ENCODE peak calls at places on chromosomes 11 and 22, in four cellular contexts. One of them, this sample, is unnamed.

GRCh38 chr22:32776800-32777199 is 24.7 kb upstream of the TIMP3 start:
- DNase-seq in A549: no peak
- DNase-seq in K562: no peak
- DNase-seq in HepG2: no peak
- DNase-seq in this sample: no peak

GRCh38 chr11:63683133-63683991 is 2.1 kb downstream of the RTN3 start:
- DNase-seq in A549: no peak
- DNase-seq in K562: peak
- DNase-seq in HepG2: no peak
- DNase-seq in this sample: no peak

GRCh38 chr22:43216738-43217137 is 29.8 kb upstream of the TTLL12 start:
- DNase-seq in A549: no peak
- DNase-seq in K562: no peak
- DNase-seq in HepG2: no peak
- DNase-seq in this sample: no peak

GRCh38 chr22:39574779-39575551 is 4.4 kb downstream of the CACNA1I start:
- DNase-seq in A549: peak
- DNase-seq in K562: peak
- DNase-seq in HepG2: peak
- DNase-seq in this sample: no peak

GRCh38 chr11:105923814-105924213 is 98.2 kb downstream of the MSANTD4 start:
- DNase-seq in A549: no peak
- DNase-seq in K562: no peak
- DNase-seq in HepG2: no peak
- DNase-seq in this sample: no peak

GRCh38 chr22:37303821-37304274 is 21.5 kb downstream of the CYTH4 start:
- DNase-seq in A549: peak
- DNase-seq in K562: peak
- DNase-seq in HepG2: peak
- DNase-seq in this sample: no peak

GRCh38 chr11:121236115-121237001 is 56.2 kb upstream of the SC5D start:
- DNase-seq in A549: no peak
- DNase-seq in K562: no peak
- DNase-seq in HepG2: no peak
- DNase-seq in this sample: no peak

GRCh38 chr11:32033491-32033890 is 57.4 kb upstream of the RCN1 start:
- DNase-seq in A549: no peak
- DNase-seq in K562: no peak
- DNase-seq in HepG2: no peak
- DNase-seq in this sample: no peak

GRCh38 chr11:33685061-33685460 is 15.6 kb downstream of the C11orf91 start:
- DNase-seq in A549: no peak
- DNase-seq in K562: no peak
- DNase-seq in HepG2: no peak
- DNase-seq in this sample: no peak

GRCh38 chr22:29136715-29137700 is 64.2 kb downstream of the KREMEN1 start:
- DNase-seq in A549: no peak
- DNase-seq in K562: no peak
- DNase-seq in HepG2: no peak
- DNase-seq in this sample: no peak

GRCh38 chr11:66327171-66328035 is 8.8 kb downstream of the RIN1 start:
- DNase-seq in A549: no peak
- DNase-seq in K562: no peak
- DNase-seq in HepG2: no peak
- DNase-seq in this sample: no peak

GRCh38 chr11:37264060-37264459 is 666.0 kb upstream of the RAG2 start:
- DNase-seq in A549: no peak
- DNase-seq in K562: no peak
- DNase-seq in HepG2: no peak
- DNase-seq in this sample: no peak

GRCh38 chr11:37259734-37260133 is 661.7 kb upstream of the RAG2 start:
- DNase-seq in A549: no peak
- DNase-seq in K562: no peak
- DNase-seq in HepG2: no peak
- DNase-seq in this sample: no peak

GRCh38 chr11:37264783-37265182 is 666.7 kb upstream of the RAG2 start:
- DNase-seq in A549: no peak
- DNase-seq in K562: no peak
- DNase-seq in HepG2: no peak
- DNase-seq in this sample: no peak
- TF ChIP-seq HMGXB4 in A549: no peak
- TF ChIP-seq HMGXB4 in K562: no peak
- TF ChIP-seq HMGXB4 in HepG2: no peak
- TF ChIP-seq HMGXB4 in this sample: no peak

DNA sequence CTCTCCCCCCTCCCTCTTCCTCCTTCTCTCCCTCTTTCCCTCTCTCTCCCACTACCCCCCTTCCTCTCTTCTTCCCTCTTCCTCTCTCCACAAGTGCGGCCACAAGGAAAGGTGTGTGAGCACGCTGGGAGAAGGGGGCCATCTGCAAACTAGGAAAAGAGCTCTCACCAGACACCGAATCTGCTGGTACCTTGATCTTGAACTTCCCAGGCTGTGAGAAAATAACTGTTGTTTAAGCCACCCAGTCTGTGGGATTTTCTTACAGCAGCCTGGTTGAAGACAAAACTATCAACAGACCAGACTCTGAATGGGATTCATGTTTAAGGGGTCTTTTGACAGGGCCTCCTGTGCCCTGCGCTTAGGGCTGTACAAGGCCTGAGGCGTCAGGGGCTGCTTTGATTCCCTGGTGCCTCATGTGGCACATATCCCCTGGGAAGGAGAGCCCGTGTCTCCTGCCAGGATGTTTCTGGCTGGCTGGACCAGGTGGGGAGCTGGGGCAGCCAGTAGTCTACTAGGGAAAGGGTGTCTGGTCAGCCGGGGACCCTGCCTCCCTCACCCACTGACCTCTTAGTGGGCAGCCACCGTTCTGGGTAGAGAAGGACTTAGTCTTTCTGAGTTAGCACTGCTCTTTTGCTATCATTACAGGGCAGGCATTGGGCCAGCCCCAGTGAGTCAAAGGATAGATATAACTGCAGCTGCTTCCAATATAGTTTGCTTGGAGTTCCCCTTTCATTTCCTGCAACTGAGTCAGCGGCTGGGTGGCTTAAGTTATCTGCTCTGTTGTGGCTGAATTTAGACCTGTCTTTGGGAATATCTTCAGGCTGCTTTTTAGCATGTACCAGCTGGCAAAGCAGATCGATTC is 6.2 kb downstream of the PANX1 start:
- DNase-seq in A549: no peak
- DNase-seq in K562: peak
- DNase-seq in HepG2: no peak
- DNase-seq in this sample: no peak
- TF ChIP-seq JUN in A549: no peak
- TF ChIP-seq JUN in K562: peak
- TF ChIP-seq JUN in HepG2: no peak
- TF ChIP-seq JUN in this sample: no peak

GRCh38 chr11:128900468-128900867 is 9.3 kb downstream of the KCNJ5 start:
- DNase-seq in A549: no peak
- DNase-seq in K562: no peak
- DNase-seq in HepG2: no peak
- DNase-seq in this sample: no peak
- TF ChIP-seq HMGXB4 in A549: no peak
- TF ChIP-seq HMGXB4 in K562: no peak
- TF ChIP-seq HMGXB4 in HepG2: no peak
- TF ChIP-seq HMGXB4 in this sample: no peak

DNA sequence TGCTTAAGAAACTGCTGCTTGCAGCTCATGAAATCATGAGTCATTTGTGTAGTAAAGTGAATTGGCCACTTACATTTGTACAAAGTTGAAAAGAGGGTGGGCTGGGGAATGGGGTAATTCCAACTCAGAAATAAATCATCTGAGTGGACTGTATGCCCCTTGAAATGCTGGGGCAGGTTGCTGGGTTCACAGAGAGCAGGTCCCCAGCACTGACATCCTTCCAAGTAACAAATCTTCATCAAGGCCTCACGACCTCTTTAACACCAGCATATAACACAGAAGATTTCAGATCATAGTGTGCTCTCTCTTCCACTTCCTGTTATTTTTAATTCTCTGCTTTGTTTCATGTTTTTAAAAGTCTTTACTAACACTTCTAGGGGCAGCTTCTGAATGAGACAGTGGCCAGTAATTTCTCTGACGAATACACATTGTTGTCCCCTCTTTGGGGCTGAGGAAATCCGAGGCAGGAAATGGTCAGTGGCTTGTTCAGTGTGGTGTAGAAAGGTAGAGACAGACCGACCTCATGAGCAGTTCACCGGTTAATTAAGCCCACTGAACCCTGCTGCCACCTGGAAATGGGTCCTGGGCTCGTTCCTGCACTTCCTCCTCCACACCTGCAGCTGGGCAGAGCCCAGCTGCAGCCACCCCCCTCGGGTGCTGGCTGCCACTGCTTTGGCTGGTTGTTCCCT is 127.8 kb downstream of the MAML2 start:
- DNase-seq in A549: no peak
- DNase-seq in K562: peak
- DNase-seq in HepG2: no peak
- DNase-seq in this sample: no peak
- TF ChIP-seq JUN in A549: no peak
- TF ChIP-seq JUN in K562: no peak
- TF ChIP-seq JUN in HepG2: no peak
- TF ChIP-seq JUN in this sample: no peak

DNA sequence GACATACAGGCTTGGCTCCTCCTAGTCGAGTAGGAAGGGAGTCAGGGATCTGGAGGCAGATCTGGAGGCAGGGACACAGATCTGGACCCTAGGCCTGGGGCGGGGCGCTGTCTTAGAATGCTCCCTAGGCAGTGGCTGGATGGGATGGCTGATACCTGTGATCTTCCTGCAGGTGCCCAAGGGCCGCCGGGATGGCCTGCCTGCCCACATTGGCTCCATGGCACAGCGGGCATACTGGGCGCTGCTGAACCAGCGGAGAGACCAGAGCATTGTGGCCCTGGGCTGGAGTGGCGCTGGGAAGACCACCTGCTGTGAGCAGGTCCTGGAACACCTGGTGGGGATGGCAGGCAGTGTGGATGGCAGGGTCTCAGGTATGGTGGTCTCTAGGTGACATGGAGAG is 35.4 kb downstream of the MYO18B start:
- DNase-seq in A549: no peak
- DNase-seq in K562: no peak
- DNase-seq in HepG2: no peak
- DNase-seq in this sample: no peak
- TF ChIP-seq HMGXB4 in A549: no peak
- TF ChIP-seq HMGXB4 in K562: no peak
- TF ChIP-seq HMGXB4 in HepG2: no peak
- TF ChIP-seq HMGXB4 in this sample: no peak

DNA sequence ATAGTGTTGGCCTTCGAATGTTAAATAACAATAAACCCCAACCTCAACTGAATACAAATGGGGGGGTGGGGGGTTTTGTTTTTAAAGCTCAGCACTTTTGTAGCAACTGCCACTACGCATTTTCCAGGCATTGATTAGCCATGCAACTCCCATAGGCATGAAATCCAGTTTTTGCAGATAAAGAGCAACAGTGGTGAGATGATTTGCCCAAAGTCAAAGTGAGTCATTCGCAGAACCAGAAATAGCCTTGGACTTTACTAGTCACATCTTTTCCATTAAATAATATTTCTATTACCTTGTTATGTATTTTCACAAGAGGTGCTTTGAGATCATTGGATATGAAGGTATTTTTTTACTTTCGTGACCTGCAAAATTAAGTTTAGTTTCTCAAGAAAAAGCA is 1.7 kb upstream of the PHF21A start:
- DNase-seq in A549: no peak
- DNase-seq in K562: peak
- DNase-seq in HepG2: peak
- DNase-seq in this sample: no peak
- TF ChIP-seq JUN in A549: no peak
- TF ChIP-seq JUN in K562: peak
- TF ChIP-seq JUN in HepG2: no peak
- TF ChIP-seq JUN in this sample: no peak

DNA sequence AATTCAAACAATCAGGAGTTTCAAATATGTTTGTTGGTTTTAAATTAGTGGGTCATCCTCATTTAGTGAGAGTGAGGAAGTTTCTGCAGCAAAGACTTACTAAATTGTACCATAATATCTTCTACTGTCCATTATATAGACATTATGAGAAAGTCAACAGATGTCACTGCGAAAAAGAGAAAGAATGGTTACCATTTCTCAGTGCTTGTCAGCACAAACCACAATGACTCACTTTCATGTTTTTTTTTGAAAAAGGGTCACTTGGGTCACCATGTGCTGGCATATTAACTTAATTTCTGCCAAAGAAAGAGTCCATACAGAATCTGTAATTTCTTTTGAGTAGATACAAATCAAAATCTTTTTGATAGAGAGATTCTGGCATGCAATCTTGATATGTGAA is 924.6 kb upstream of the FAT3 start:
- DNase-seq in A549: no peak
- DNase-seq in K562: no peak
- DNase-seq in HepG2: no peak
- DNase-seq in this sample: no peak
- TF ChIP-seq HMGXB4 in A549: no peak
- TF ChIP-seq HMGXB4 in K562: no peak
- TF ChIP-seq HMGXB4 in HepG2: no peak
- TF ChIP-seq HMGXB4 in this sample: no peak

GRCh38 chr11:68374531-68374930 is 62.1 kb downstream of the LRP5 start:
- DNase-seq in A549: no peak
- DNase-seq in K562: no peak
- DNase-seq in HepG2: no peak
- DNase-seq in this sample: no peak

GRCh38 chr11:68372625-68373024 is 60.2 kb downstream of the LRP5 start:
- DNase-seq in A549: no peak
- DNase-seq in K562: no peak
- DNase-seq in HepG2: no peak
- DNase-seq in this sample: no peak

GRCh38 chr11:68373189-68373809 is 60.9 kb downstream of the LRP5 start:
- DNase-seq in A549: no peak
- DNase-seq in K562: no peak
- DNase-seq in HepG2: no peak
- DNase-seq in this sample: no peak

GRCh38 chr11:68375337-68375736 is 62.9 kb downstream of the LRP5 start:
- DNase-seq in A549: no peak
- DNase-seq in K562: no peak
- DNase-seq in HepG2: no peak
- DNase-seq in this sample: no peak

DNA sequence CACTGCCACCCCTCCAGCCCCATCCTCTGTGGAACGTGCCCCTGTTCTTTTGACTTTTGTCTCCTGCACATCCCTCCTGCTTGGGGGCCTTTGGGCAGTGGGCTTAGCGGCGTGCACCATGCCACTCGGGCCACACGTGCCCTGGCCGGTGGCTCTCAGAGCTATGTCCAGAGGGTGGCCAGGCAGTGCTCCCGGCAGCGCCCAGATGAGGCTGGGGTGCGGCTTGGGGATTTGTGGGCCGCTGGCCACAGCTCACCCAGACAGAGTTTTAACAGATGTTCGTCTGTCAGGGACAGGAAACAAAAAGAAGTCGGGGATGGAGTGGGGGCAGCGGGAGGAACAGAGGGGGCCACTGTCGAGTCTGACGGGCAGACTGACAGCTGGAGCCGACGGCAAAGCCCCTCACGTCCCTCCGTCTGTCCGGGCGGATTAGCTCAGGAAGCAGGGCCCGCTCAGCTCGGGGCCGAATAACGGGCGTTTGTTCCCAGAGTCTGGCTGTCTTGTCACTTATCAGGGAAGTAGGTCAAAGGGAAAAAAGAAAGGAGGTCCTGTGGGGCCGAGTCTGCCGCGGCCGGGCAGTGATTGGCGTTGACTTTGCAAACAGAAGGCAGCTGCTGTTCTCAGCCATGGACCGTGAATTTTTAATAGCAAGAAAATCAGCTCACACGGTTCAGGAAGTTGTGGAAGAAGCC is 61.6 kb downstream of the LRP5 start:
- DNase-seq in A549: no peak
- DNase-seq in K562: no peak
- DNase-seq in HepG2: peak
- DNase-seq in this sample: no peak
- TF ChIP-seq JUN in A549: no peak
- TF ChIP-seq JUN in K562: no peak
- TF ChIP-seq JUN in HepG2: no peak
- TF ChIP-seq JUN in this sample: no peak